ENCODE peak calls at places on chromosome 22, in nine cellular contexts. S, B, P, L, J, H, F, G and Y are unnamed samples.

GRCh38 chr22:40237241-40237640 is 59.5 kb downstream of the TNRC6B start:
- DNase-seq in L (peak), B (no peak), S (no peak), F (no peak), J (no peak), G (no peak), H (no peak), P (no peak), Y (no peak)

GRCh38 chr22:20437253-20438065 is at the start of gene SCARF2:
- DNase-seq in F (no peak), H (no peak), G (peak), P (peak), L (no peak), J (no peak), B (no peak), S (no peak), Y (no peak)

GRCh38 chr22:50015451-50016307 is 3.1 kb upstream of the IL17REL start:
- DNase-seq in H (no peak), L (no peak), B (no peak), G (peak), J (no peak), S (peak), P (no peak), F (no peak), Y (no peak)

GRCh38 chr22:28398987-28399386 is 280.7 kb downstream of the TTC28 start:
- DNase-seq in P (no peak), S (no peak), H (no peak), L (no peak), G (no peak), J (no peak), F (no peak), B (no peak), Y (no peak)

GRCh38 chr22:48459859-48460823 is 1367.5 kb downstream of the BRD1 start:
- DNase-seq in J (no peak), P (no peak), L (no peak), F (no peak), G (no peak), H (no peak), S (no peak), B (no peak), Y (no peak)

GRCh38 chr22:42856179-42856864 is 751 bp downstream of the ARFGAP3 start:
- DNase-seq in F (peak), J (peak), P (no peak), S (no peak), H (no peak), L (no peak), B (no peak), G (peak), Y (no peak)

GRCh38 chr22:41596776-41597634 is 7.4 kb upstream of the PMM1 start:
- DNase-seq in J (no peak), P (no peak), L (peak), B (no peak), H (peak), S (no peak), G (peak), F (peak), Y (no peak)

GRCh38 chr22:39662677-39663034 is 92.1 kb downstream of the CACNA1I start:
- DNase-seq in S (no peak), B (no peak), P (no peak), G (no peak), H (no peak), F (no peak), J (no peak), L (no peak), Y (no peak)

GRCh38 chr22:36371920-36372319 is 15.8 kb downstream of the MYH9 start:
- DNase-seq in S (no peak), J (no peak), B (no peak), H (no peak), P (no peak), G (no peak), F (no peak), L (no peak), Y (no peak)

GRCh38 chr22:29079218-29079901 is 6.5 kb downstream of the KREMEN1 start:
- DNase-seq in G (no peak), S (no peak), H (no peak), F (no peak), L (no peak), P (no peak), J (no peak), B (no peak), Y (no peak)

GRCh38 chr22:32202539-32203180 is 2.2 kb downstream of the RFPL2 start:
- DNase-seq in P (no peak), H (peak), G (peak), S (no peak), F (peak), B (no peak), L (peak), J (no peak), Y (no peak)

GRCh38 chr22:24536089-24536488 is 18.8 kb downstream of the GUCD1 start:
- DNase-seq in F (no peak), B (no peak), P (no peak), H (no peak), S (no peak), J (no peak), L (no peak), G (no peak), Y (no peak)

GRCh38 chr22:30015846-30016245 is 64.4 kb upstream of the HORMAD2 start:
- DNase-seq in H (no peak), P (no peak), B (no peak), G (no peak), F (no peak), L (no peak), J (no peak), S (no peak), Y (no peak)

GRCh38 chr22:41598081-41598480 is 8.4 kb upstream of the PMM1 start:
- DNase-seq in H (no peak), G (no peak), B (no peak), F (no peak), P (no peak), J (no peak), S (no peak), L (no peak), Y (no peak)

GRCh38 chr22:45515678-45516077 is 13.0 kb downstream of the FBLN1 start:
- DNase-seq in G (no peak), H (no peak), F (no peak), B (no peak), S (no peak), L (no peak), J (no peak), P (no peak), Y (no peak)

GRCh38 chr22:19291218-19291579 is 320 bp downstream of the CLTCL1 start:
- DNase-seq in J (no peak), S (peak), P (no peak), H (peak), G (peak), B (no peak), L (peak), F (no peak), Y (no peak)

GRCh38 chr22:47090591-47091240 is 328.3 kb downstream of the TBC1D22A start:
- DNase-seq in H (no peak), J (no peak), B (no peak), L (no peak), S (no peak), F (no peak), G (no peak), P (no peak), Y (no peak)

GRCh38 chr22:27231266-27231665 is 570.3 kb downstream of the MN1 start:
- DNase-seq in S (no peak), B (no peak), F (no peak), J (no peak), P (no peak), G (no peak), L (no peak), H (no peak), Y (no peak)

GRCh38 chr22:26410398-26410797 is 18.7 kb upstream of the ASPHD2 start:
- DNase-seq in J (no peak), F (no peak), H (no peak), S (no peak), B (no peak), L (no peak), P (no peak), G (no peak), Y (no peak)

GRCh38 chr22:21959274-21960074 is 6.8 kb upstream of the PPM1F start:
- DNase-seq in F (no peak), J (no peak), L (no peak), H (no peak), G (no peak), B (no peak), P (no peak), S (no peak), Y (no peak)

GRCh38 chr22:22371031-22371541 is 126.5 kb downstream of the VPREB1 start:
- DNase-seq in L (peak), G (no peak), H (no peak), J (no peak), S (no peak), F (no peak), B (no peak), P (no peak), Y (no peak)

GRCh38 chr22:50696799-50697561 is 24.4 kb downstream of the SHANK3 start:
- DNase-seq in H (no peak), L (no peak), S (no peak), F (no peak), G (peak), B (no peak), P (peak), J (no peak), Y (no peak)